ENCODE peak calls at places on chromosomes 16 and 17, in four cellular contexts. F is stomach, Y is SK-N-SH, A is HepG2. U is an unnamed sample. For H3K4me1, the result is how much of the 10 kb centered on the place peaks cover.

GRCh38 chr17:348692-349425 is 3.7 kb downstream of the RPH3AL start:
- DNase-seq in Y (no peak), A (peak), F (peak), U (peak)

GRCh38 chr17:37816951-37817350 is 72.1 kb upstream of the HNF1B start:
- DNase-seq in F (no peak), A (no peak), Y (no peak), U (no peak)

GRCh38 chr16:73149329-73149728 is 101.4 kb upstream of the ZFHX3 start:
- DNase-seq in A (peak), F (no peak), Y (no peak), U (no peak)

GRCh38 chr16:4489030-4489429 is 12.8 kb downstream of the HMOX2 start:
- DNase-seq in A (no peak), Y (no peak), F (no peak), U (no peak)

GRCh38 chr16:70437582-70438324 is 1.1 kb downstream of the ST3GAL2 start:
- DNase-seq in A (no peak), F (no peak), Y (peak), U (no peak)

GRCh38 chr17:28291780-28292330 is 27.1 kb upstream of the TMEM97 start:
- DNase-seq in A (no peak), Y (no peak), F (no peak), U (no peak)

GRCh38 chr16:56625140-56625942 is at the start of gene MT1E:
- DNase-seq in A (peak), F (peak), Y (peak), U (peak)

GRCh38 chr17:45092932-45093430 is 31.9 kb downstream of the NMT1 start:
- DNase-seq in Y (no peak), F (peak), A (peak), U (peak)

GRCh38 chr16:31186176-31186575 is 6.2 kb downstream of the FUS start:
- DNase-seq in A (no peak), Y (no peak), F (no peak), U (no peak)

GRCh38 chr16:21156767-21157467 is 1.6 kb upstream of the LDAF1 start:
- DNase-seq in Y (peak), A (peak), F (peak), U (no peak)

GRCh38 chr17:83030432-83030831 is 49.0 kb upstream of the METRNL start:
- DNase-seq in A (no peak), Y (peak), F (peak), U (no peak)

GRCh38 chr16:84278333-84278732 is 16.3 kb upstream of the WFDC1 start:
- DNase-seq in F (no peak), Y (no peak), A (no peak), U (no peak)

GRCh38 chr16:4313563-4314531 is 2.0 kb upstream of the GLIS2 start:
- DNase-seq in Y (peak), A (peak), F (peak), U (no peak)

GRCh38 chr17:57537524-57538410 is 207.3 kb downstream of the CCDC182 start:
- DNase-seq in F (no peak), Y (peak), A (peak), U (no peak)

GRCh38 chr16:86220552-86220951 is 289.8 kb upstream of the FOXF1 start:
- DNase-seq in A (no peak), Y (no peak), F (peak), U (no peak)

GRCh38 chr16:716250-716607 is 1.3 kb downstream of the METRN start:
- DNase-seq in Y (peak), A (peak), F (peak), U (no peak)

GRCh38 chr16:477758-478157 is 49.8 kb upstream of the CAPN15 start:
- DNase-seq in Y (no peak), A (no peak), F (no peak), U (no peak)

GRCh38 chr17:66946251-66946650 is 18.3 kb upstream of the CACNG4 start:
- DNase-seq in A (no peak), Y (no peak), F (no peak), U (no peak)

GRCh38 chr17:77478281-77478680 is 337.5 kb downstream of the SEC14L1 start:
- DNase-seq in F (no peak), A (no peak), Y (no peak), U (no peak)
- H3K4me1 ChIP-seq in F (half or more), A (under half), Y (half or more), U (half or more)

DNA sequence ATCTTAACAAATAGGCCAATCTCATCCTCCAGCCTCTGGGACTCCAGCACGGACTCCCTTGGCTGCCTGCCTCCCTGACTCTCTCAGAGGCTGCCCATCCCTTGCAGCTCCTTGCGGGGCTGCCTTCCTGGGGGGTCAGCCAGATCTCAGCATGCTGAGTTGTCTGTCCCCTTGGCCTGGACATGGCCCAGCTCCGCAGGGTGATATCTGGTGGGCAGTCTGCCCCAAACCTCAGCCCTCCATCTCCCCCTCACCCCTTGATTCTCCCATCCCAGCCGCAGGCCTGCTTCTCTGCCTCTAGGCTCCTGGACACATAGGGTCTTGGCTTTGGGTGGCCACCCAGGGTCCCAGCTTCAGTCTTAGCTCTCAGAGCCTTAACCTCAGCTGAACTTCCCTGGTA is 1.5 kb downstream of the MEOX1 start:
- DNase-seq in A (no peak), F (no peak), Y (no peak), U (no peak)
- H3K4me3 ChIP-seq in A (no peak), F (peak), Y (no peak), U (peak)

GRCh38 chr17:62753562-62753961 is 54.6 kb downstream of the MARCHF10 start:
- DNase-seq in F (no peak), A (no peak), Y (no peak), U (no peak)

GRCh38 chr17:62751350-62751691 is 56.8 kb downstream of the MARCHF10 start:
- DNase-seq in A (no peak), F (no peak), Y (no peak), U (no peak)

GRCh38 chr17:62749926-62750325 is 58.2 kb downstream of the MARCHF10 start:
- DNase-seq in Y (no peak), A (no peak), F (no peak), U (no peak)

GRCh38 chr17:62746941-62747340 is 61.2 kb downstream of the MARCHF10 start:
- DNase-seq in A (no peak), Y (no peak), F (no peak), U (no peak)

GRCh38 chr17:62750502-62751349 is 57.4 kb downstream of the MARCHF10 start:
- DNase-seq in A (no peak), F (no peak), Y (peak), U (no peak)
- TF ChIP-seq CTCF in A (no peak), F (no peak), Y (no peak), U (no peak)

GRCh38 chr17:50151937-50152547 is 1.6 kb upstream of the PPP1R9B start:
- DNase-seq in A (peak), F (peak), Y (peak), U (peak)

GRCh38 chr17:50149425-50150353 is 788 bp downstream of the PPP1R9B start:
- DNase-seq in F (peak), Y (peak), A (no peak), U (peak)

GRCh38 chr17:50152736-50153135 is 2.3 kb upstream of the PPP1R9B start:
- DNase-seq in Y (no peak), F (no peak), A (no peak), U (no peak)

GRCh38 chr17:50150354-50151040 is at the start of gene PPP1R9B:
- DNase-seq in Y (peak), F (no peak), A (no peak), U (no peak)

GRCh38 chr17:50151041-50151936 is 812 bp upstream of the PPP1R9B start:
- DNase-seq in A (peak), Y (peak), F (peak), U (peak)
- H3K4me1 ChIP-seq in A (under half), Y (half or more), F (half or more), U (half or more)

GRCh38 chr17:4420692-4421131 is 13.0 kb upstream of the SPNS3 start:
- DNase-seq in Y (peak), A (peak), F (peak), U (no peak)
- H3K4me3 ChIP-seq in Y (no peak), A (no peak), F (no peak), U (no peak)

DNA sequence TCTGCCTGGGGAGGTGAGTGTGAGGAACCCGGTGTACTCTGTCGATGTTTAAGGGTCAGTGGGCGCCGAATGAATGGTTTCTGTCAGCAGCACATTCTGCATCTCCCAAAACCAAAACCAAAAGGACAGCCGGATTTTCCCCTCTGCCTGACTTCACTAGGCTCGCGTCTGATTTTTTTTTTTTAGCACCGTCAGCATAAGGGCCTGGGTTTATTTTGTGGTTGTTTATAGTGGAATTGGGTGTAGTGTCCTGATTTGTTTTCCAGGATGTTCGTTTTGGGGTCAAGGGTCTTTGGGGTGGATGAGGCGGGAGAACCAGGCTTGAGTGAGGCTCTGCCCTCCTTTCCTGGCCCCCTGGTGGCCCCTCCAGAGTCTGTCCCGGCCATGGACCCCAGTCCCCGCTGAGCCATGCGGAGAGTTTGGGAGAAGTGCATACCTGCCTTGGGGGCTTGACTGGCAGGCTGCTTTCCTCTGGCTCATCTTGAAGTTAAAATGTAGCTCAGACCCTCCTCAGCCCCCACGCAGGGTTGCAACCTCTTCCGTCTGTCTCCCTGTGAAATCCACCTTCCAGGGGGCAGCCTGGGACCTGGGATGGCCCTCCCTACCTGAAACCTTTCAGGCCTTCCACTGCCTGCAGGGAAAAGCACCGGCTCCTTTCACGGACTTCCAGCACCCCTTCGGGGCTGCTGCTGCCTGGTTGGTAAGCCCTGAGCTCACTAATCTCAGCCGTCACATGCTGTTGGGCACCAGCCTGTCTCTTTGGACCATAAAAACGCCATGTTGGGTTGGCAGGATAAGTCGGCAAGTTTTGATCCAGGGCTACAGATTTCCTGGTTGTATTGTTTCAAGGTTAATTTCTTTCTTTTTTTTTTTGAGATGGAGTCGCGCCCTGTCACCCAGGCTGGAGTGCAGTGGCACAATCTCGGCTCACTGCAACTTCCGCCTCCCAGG is 60.2 kb downstream of the JPH3 start:
- DNase-seq in F (no peak), A (no peak), Y (no peak), U (no peak)
- TF ChIP-seq CTCF in F (no peak), A (no peak), Y (no peak), U (no peak)